ENCODE peak calls at places on chromosomes 6 and 20, in seven cellular contexts. One of them, this sample, is unnamed.

GRCh38 chr20:10179574-10180298 is 38.9 kb upstream of the SNAP25 start:
- DNase-seq in bronchial epithelial cell: no peak
- DNase-seq in Ammon's horn: no peak
- DNase-seq in Panc1: no peak
- DNase-seq in astrocyte of the spinal cord: no peak
- DNase-seq in HS-5: no peak
- DNase-seq in stimulated activated naive CD8-positive, alpha-beta T cell treated with anti-CD3 and anti-CD28 coated beads, Interleukin-15, amount 100 ng/mL, for 72 hours: no peak
- DNase-seq in this sample: no peak

GRCh38 chr20:3753098-3753497 is 14.5 kb downstream of the ADISSP start:
- DNase-seq in bronchial epithelial cell: peak
- DNase-seq in Ammon's horn: peak
- DNase-seq in Panc1: no peak
- DNase-seq in astrocyte of the spinal cord: peak
- DNase-seq in HS-5: no peak
- DNase-seq in stimulated activated naive CD8-positive, alpha-beta T cell treated with anti-CD3 and anti-CD28 coated beads, Interleukin-15, amount 100 ng/mL, for 72 hours: peak
- DNase-seq in this sample: peak

GRCh38 chr20:19968488-19969073 is 48.6 kb upstream of the NAA20 start:
- DNase-seq in bronchial epithelial cell: no peak
- DNase-seq in Ammon's horn: no peak
- DNase-seq in Panc1: no peak
- DNase-seq in astrocyte of the spinal cord: no peak
- DNase-seq in HS-5: no peak
- DNase-seq in stimulated activated naive CD8-positive, alpha-beta T cell treated with anti-CD3 and anti-CD28 coated beads, Interleukin-15, amount 100 ng/mL, for 72 hours: no peak
- DNase-seq in this sample: no peak

GRCh38 chr6:168090706-168091105 is 11.7 kb upstream of the FRMD1 start:
- DNase-seq in bronchial epithelial cell: no peak
- DNase-seq in Ammon's horn: no peak
- DNase-seq in Panc1: no peak
- DNase-seq in astrocyte of the spinal cord: no peak
- DNase-seq in HS-5: no peak
- DNase-seq in stimulated activated naive CD8-positive, alpha-beta T cell treated with anti-CD3 and anti-CD28 coated beads, Interleukin-15, amount 100 ng/mL, for 72 hours: no peak
- DNase-seq in this sample: no peak

GRCh38 chr6:134436281-134436815 is 118.4 kb upstream of the SGK1 start:
- DNase-seq in bronchial epithelial cell: peak
- DNase-seq in Ammon's horn: peak
- DNase-seq in Panc1: peak
- DNase-seq in astrocyte of the spinal cord: peak
- DNase-seq in HS-5: peak
- DNase-seq in stimulated activated naive CD8-positive, alpha-beta T cell treated with anti-CD3 and anti-CD28 coated beads, Interleukin-15, amount 100 ng/mL, for 72 hours: peak
- DNase-seq in this sample: peak

GRCh38 chr20:11379257-11380011 is 538.3 kb upstream of the BTBD3 start:
- DNase-seq in bronchial epithelial cell: no peak
- DNase-seq in Ammon's horn: no peak
- DNase-seq in Panc1: no peak
- DNase-seq in astrocyte of the spinal cord: no peak
- DNase-seq in HS-5: no peak
- DNase-seq in stimulated activated naive CD8-positive, alpha-beta T cell treated with anti-CD3 and anti-CD28 coated beads, Interleukin-15, amount 100 ng/mL, for 72 hours: no peak
- DNase-seq in this sample: no peak

GRCh38 chr6:49980898-49981297 is 11.5 kb upstream of the DEFB113 start:
- DNase-seq in bronchial epithelial cell: peak
- DNase-seq in Ammon's horn: peak
- DNase-seq in Panc1: no peak
- DNase-seq in astrocyte of the spinal cord: no peak
- DNase-seq in HS-5: peak
- DNase-seq in stimulated activated naive CD8-positive, alpha-beta T cell treated with anti-CD3 and anti-CD28 coated beads, Interleukin-15, amount 100 ng/mL, for 72 hours: no peak
- DNase-seq in this sample: no peak

GRCh38 chr6:112253505-112253841 is 894 bp downstream of the LAMA4 start:
- DNase-seq in bronchial epithelial cell: no peak
- DNase-seq in Ammon's horn: no peak
- DNase-seq in Panc1: no peak
- DNase-seq in astrocyte of the spinal cord: no peak
- DNase-seq in HS-5: no peak
- DNase-seq in stimulated activated naive CD8-positive, alpha-beta T cell treated with anti-CD3 and anti-CD28 coated beads, Interleukin-15, amount 100 ng/mL, for 72 hours: peak
- DNase-seq in this sample: no peak